ENCODE peak calls at places on chromosome 16, in five cellular contexts. R, J, H, U and I are unnamed samples.

GRCh38 chr16:28312327-28312726 is 20.0 kb downstream of the SBK1 start:
- DNase-seq in J (no peak), H (no peak), R (no peak), U (no peak), I (no peak)

GRCh38 chr16:67194257-67194656 is 2.3 kb downstream of the E2F4 start:
- DNase-seq in J (no peak), H (no peak), R (no peak), U (no peak), I (no peak)

GRCh38 chr16:4021070-4021779 is 95.0 kb downstream of the ADCY9 start:
- DNase-seq in U (no peak), R (no peak), J (no peak), H (no peak), I (no peak)

GRCh38 chr16:69444873-69445517 is 20.6 kb downstream of the CYB5B start:
- DNase-seq in U (no peak), R (peak), J (no peak), H (no peak), I (no peak)

GRCh38 chr16:62408760-62409159 is 372.5 kb upstream of the CDH8 start:
- DNase-seq in R (no peak), H (no peak), U (no peak), J (no peak), I (no peak)

GRCh38 chr16:2278272-2278608 is 10.3 kb upstream of the RNPS1 start:
- DNase-seq in U (no peak), J (no peak), R (no peak), H (no peak), I (no peak)

GRCh38 chr16:68069511-68070248 is 15.5 kb upstream of the NFATC3 start:
- DNase-seq in U (no peak), H (no peak), R (no peak), J (no peak), I (no peak)

GRCh38 chr16:2707368-2708289 is 12.4 kb downstream of the PRSS27 start:
- DNase-seq in H (no peak), U (peak), J (no peak), R (no peak), I (no peak)

GRCh38 chr16:66905633-66906539 is 12.8 kb downstream of the CDH16 start:
- DNase-seq in R (no peak), J (no peak), H (no peak), U (no peak), I (no peak)

GRCh38 chr16:29198731-29199521 is 207.6 kb downstream of the NPIPB11 start:
- DNase-seq in H (no peak), R (no peak), U (no peak), J (no peak), I (no peak)

GRCh38 chr16:87240211-87241134 is 76.7 kb downstream of the C16orf95 start:
- DNase-seq in U (no peak), H (no peak), J (no peak), R (peak), I (peak)

GRCh38 chr16:85141491-85142128 is 29.3 kb upstream of the CIBAR2 start:
- DNase-seq in R (no peak), U (no peak), J (no peak), H (no peak), I (no peak)

GRCh38 chr16:23014592-23014991 is 134.7 kb downstream of the USP31 start:
- DNase-seq in H (no peak), U (no peak), J (no peak), R (no peak), I (no peak)

GRCh38 chr16:88938933-88939813 is 37.8 kb downstream of the CBFA2T3 start:
- DNase-seq in H (no peak), R (no peak), J (no peak), U (no peak), I (no peak)

GRCh38 chr16:55487048-55487803 is 8.2 kb downstream of the MMP2 start:
- DNase-seq in H (no peak), U (no peak), J (no peak), R (peak), I (peak)

GRCh38 chr16:58862334-58863024 is 128.4 kb upstream of the GOT2 start:
- DNase-seq in U (no peak), R (no peak), J (no peak), H (no peak), I (no peak)

GRCh38 chr16:85566502-85567100 is 46.5 kb upstream of the GSE1 start:
- DNase-seq in H (no peak), R (no peak), U (no peak), J (no peak), I (no peak)

GRCh38 chr16:79171504-79172240 is 428.9 kb downstream of the MAF start:
- DNase-seq in H (no peak), R (no peak), J (no peak), U (no peak), I (no peak)